ENCODE peak calls at places on chromosomes 5 and 9, in four cellular contexts. One of them, this sample, is unnamed.

GRCh38 chr5:143182901-143183820 is 220.3 kb downstream of the NR3C1 start:
- DNase-seq in osteocyte: no peak
- DNase-seq in head of caudate nucleus: no peak
- DNase-seq in glomerular endothelial cell: no peak
- DNase-seq in this sample: no peak

GRCh38 chr5:142213077-142213476 is 104.5 kb downstream of the NDFIP1 start:
- DNase-seq in osteocyte: no peak
- DNase-seq in head of caudate nucleus: no peak
- DNase-seq in glomerular endothelial cell: no peak
- DNase-seq in this sample: no peak

GRCh38 chr5:177233206-177233605 is 70.3 kb downstream of the RAB24 start:
- DNase-seq in glomerular endothelial cell: no peak
- DNase-seq in osteocyte: no peak
- DNase-seq in head of caudate nucleus: no peak
- DNase-seq in this sample: no peak

GRCh38 chr5:132825165-132825823 is 5.2 kb downstream of the SHROOM1 start:
- DNase-seq in glomerular endothelial cell: no peak
- DNase-seq in osteocyte: no peak
- DNase-seq in head of caudate nucleus: no peak
- DNase-seq in this sample: no peak

GRCh38 chr5:167802755-167803431 is 488.6 kb upstream of the WWC1 start:
- DNase-seq in osteocyte: no peak
- DNase-seq in glomerular endothelial cell: no peak
- DNase-seq in head of caudate nucleus: no peak
- DNase-seq in this sample: no peak

GRCh38 chr5:172049226-172049796 is 42.9 kb upstream of the FBXW11 start:
- DNase-seq in osteocyte: no peak
- DNase-seq in head of caudate nucleus: no peak
- DNase-seq in glomerular endothelial cell: no peak
- DNase-seq in this sample: no peak

GRCh38 chr5:135934939-135935338 is 19.8 kb downstream of the LECT2 start:
- DNase-seq in head of caudate nucleus: no peak
- DNase-seq in osteocyte: no peak
- DNase-seq in glomerular endothelial cell: no peak
- DNase-seq in this sample: no peak

GRCh38 chr5:5104550-5104949 is 35.6 kb upstream of the ADAMTS16 start:
- DNase-seq in head of caudate nucleus: no peak
- DNase-seq in glomerular endothelial cell: no peak
- DNase-seq in osteocyte: no peak
- DNase-seq in this sample: no peak

GRCh38 chr5:154858251-154858971 is at the start of gene CNOT8:
- DNase-seq in head of caudate nucleus: peak
- DNase-seq in osteocyte: peak
- DNase-seq in glomerular endothelial cell: peak
- DNase-seq in this sample: peak

GRCh38 chr5:172758077-172758835 is 12.7 kb downstream of the DUSP1 start:
- DNase-seq in osteocyte: no peak
- DNase-seq in glomerular endothelial cell: peak
- DNase-seq in head of caudate nucleus: no peak
- DNase-seq in this sample: peak

GRCh38 chr9:31183866-31184265 is 1200.6 kb upstream of the ACO1 start:
- DNase-seq in head of caudate nucleus: no peak
- DNase-seq in glomerular endothelial cell: no peak
- DNase-seq in osteocyte: no peak
- DNase-seq in this sample: no peak

GRCh38 chr5:119191944-119192343 is 121.1 kb downstream of the DMXL1 start:
- DNase-seq in head of caudate nucleus: no peak
- DNase-seq in glomerular endothelial cell: no peak
- DNase-seq in osteocyte: no peak
- DNase-seq in this sample: no peak

GRCh38 chr5:168317096-168317520 is 25.7 kb downstream of the WWC1 start:
- DNase-seq in osteocyte: no peak
- DNase-seq in head of caudate nucleus: no peak
- DNase-seq in glomerular endothelial cell: no peak
- DNase-seq in this sample: no peak

GRCh38 chr9:37385286-37385685 is 37.2 kb upstream of the GRHPR start:
- DNase-seq in glomerular endothelial cell: no peak
- DNase-seq in osteocyte: no peak
- DNase-seq in head of caudate nucleus: no peak
- DNase-seq in this sample: no peak

GRCh38 chr9:89468271-89468960 is 29.5 kb downstream of the SEMA4D start:
- DNase-seq in osteocyte: no peak
- DNase-seq in glomerular endothelial cell: no peak
- DNase-seq in head of caudate nucleus: no peak
- DNase-seq in this sample: no peak

GRCh38 chr9:16985559-16986348 is 115.3 kb upstream of the BNC2 start:
- DNase-seq in head of caudate nucleus: no peak
- DNase-seq in osteocyte: no peak
- DNase-seq in glomerular endothelial cell: no peak
- DNase-seq in this sample: no peak

GRCh38 chr9:34555002-34555348 is 32.2 kb upstream of the ENHO start:
- DNase-seq in glomerular endothelial cell: no peak
- DNase-seq in osteocyte: no peak
- DNase-seq in head of caudate nucleus: no peak
- DNase-seq in this sample: peak

GRCh38 chr5:54651482-54652076 is 134.0 kb downstream of the SNX18 start:
- DNase-seq in osteocyte: no peak
- DNase-seq in head of caudate nucleus: peak
- DNase-seq in glomerular endothelial cell: no peak
- DNase-seq in this sample: no peak

GRCh38 chr5:122156724-122157325 is 27.5 kb downstream of the ZNF474 start:
- DNase-seq in glomerular endothelial cell: no peak
- DNase-seq in osteocyte: no peak
- DNase-seq in head of caudate nucleus: no peak
- DNase-seq in this sample: peak

GRCh38 chr5:95907740-95908706 is 53.6 kb downstream of the ELL2 start:
- DNase-seq in osteocyte: no peak
- DNase-seq in head of caudate nucleus: no peak
- DNase-seq in glomerular endothelial cell: no peak
- DNase-seq in this sample: no peak

GRCh38 chr5:169584998-169585451 is 1.5 kb downstream of the SPDL1 start:
- DNase-seq in head of caudate nucleus: no peak
- DNase-seq in osteocyte: no peak
- DNase-seq in glomerular endothelial cell: no peak
- DNase-seq in this sample: peak

GRCh38 chr5:42143361-42143760 is 218.3 kb downstream of the FBXO4 start:
- DNase-seq in head of caudate nucleus: no peak
- DNase-seq in glomerular endothelial cell: no peak
- DNase-seq in osteocyte: no peak
- DNase-seq in this sample: no peak

GRCh38 chr9:97470076-97470475 is 31.4 kb upstream of the TMOD1 start:
- DNase-seq in osteocyte: no peak
- DNase-seq in head of caudate nucleus: peak
- DNase-seq in glomerular endothelial cell: no peak
- DNase-seq in this sample: peak

GRCh38 chr5:86461169-86461956 is 156.4 kb upstream of the COX7C start:
- DNase-seq in osteocyte: no peak
- DNase-seq in head of caudate nucleus: no peak
- DNase-seq in glomerular endothelial cell: no peak
- DNase-seq in this sample: peak

GRCh38 chr9:20186823-20187222 is 398.0 kb upstream of the SLC24A2 start:
- DNase-seq in glomerular endothelial cell: no peak
- DNase-seq in osteocyte: no peak
- DNase-seq in head of caudate nucleus: no peak
- DNase-seq in this sample: no peak

GRCh38 chr5:73419414-73420390 is 28.9 kb downstream of the FOXD1 start:
- DNase-seq in head of caudate nucleus: no peak
- DNase-seq in osteocyte: peak
- DNase-seq in glomerular endothelial cell: no peak
- DNase-seq in this sample: peak

GRCh38 chr9:95992536-95992935 is 117.0 kb downstream of the ERCC6L2 start:
- DNase-seq in osteocyte: no peak
- DNase-seq in head of caudate nucleus: no peak
- DNase-seq in glomerular endothelial cell: no peak
- DNase-seq in this sample: peak